ENCODE peak calls at places on chromosomes 13 and 19, in seven cellular contexts. O, B, Q, C, A, V and J are unnamed samples.

GRCh38 chr19:10102787-10103236 is 334 bp upstream of the ANGPTL6 start:
- DNase-seq in O (no peak), B (peak), Q (no peak), C (no peak), A (peak), V (no peak), J (no peak)

GRCh38 chr19:29811125-29812079 is at the start of gene CCNE1:
- DNase-seq in O (no peak), B (peak), Q (peak), C (peak), A (no peak), V (peak), J (peak)

GRCh38 chr19:56071151-56071550 is 49.9 kb downstream of the ZNF787 start:
- DNase-seq in O (no peak), B (peak), Q (peak), C (peak), A (no peak), V (peak), J (no peak)

GRCh38 chr19:12796146-12797071 is 5.1 kb downstream of the JUNB start:
- DNase-seq in O (no peak), B (peak), Q (no peak), C (peak), A (no peak), V (peak), J (no peak)

GRCh38 chr19:3163230-3163886 is 15.2 kb upstream of the S1PR4 start:
- DNase-seq in O (peak), B (peak), Q (no peak), C (peak), A (no peak), V (peak), J (peak)

GRCh38 chr19:5948697-5949564 is 29.0 kb downstream of the RANBP3 start:
- DNase-seq in O (no peak), B (no peak), Q (no peak), C (no peak), A (no peak), V (no peak), J (no peak)

GRCh38 chr13:26075498-26075897 is 23.7 kb upstream of the SHISA2 start:
- DNase-seq in O (no peak), B (no peak), Q (no peak), C (no peak), A (no peak), V (no peak), J (peak)

GRCh38 chr13:21076265-21076653 is 14.9 kb upstream of the LATS2 start:
- DNase-seq in O (no peak), B (no peak), Q (no peak), C (no peak), A (no peak), V (no peak), J (no peak)

GRCh38 chr13:22451345-22451744 is 729.4 kb upstream of the SGCG start:
- DNase-seq in O (no peak), B (no peak), Q (no peak), C (peak), A (no peak), V (no peak), J (peak)

GRCh38 chr13:46615888-46616531 is 63.0 kb downstream of the LRCH1 start:
- DNase-seq in O (no peak), B (no peak), Q (no peak), C (no peak), A (no peak), V (no peak), J (peak)

GRCh38 chr19:48308695-48309586 is 16.4 kb upstream of the EMP3 start:
- DNase-seq in O (no peak), B (no peak), Q (no peak), C (peak), A (no peak), V (peak), J (no peak)

GRCh38 chr13:84137292-84137691 is 255.0 kb upstream of the SLITRK1 start:
- DNase-seq in O (no peak), B (no peak), Q (no peak), C (no peak), A (peak), V (no peak), J (no peak)

GRCh38 chr19:48493718-48494515 is 17.7 kb downstream of the LMTK3 start:
- DNase-seq in O (no peak), B (no peak), Q (no peak), C (no peak), A (no peak), V (peak), J (no peak)

GRCh38 chr19:10001899-10002298 is 8.4 kb downstream of the COL5A3 start:
- DNase-seq in O (no peak), B (no peak), Q (no peak), C (peak), A (no peak), V (peak), J (no peak)

GRCh38 chr19:48896191-48896720 is 2.3 kb downstream of the TULP2 start:
- DNase-seq in O (peak), B (peak), Q (no peak), C (no peak), A (no peak), V (peak), J (no peak)

GRCh38 chr13:44278164-44278563 is 95.5 kb upstream of the SERP2 start:
- DNase-seq in O (no peak), B (no peak), Q (no peak), C (no peak), A (no peak), V (no peak), J (no peak)

GRCh38 chr13:102701331-102701730 is 6.5 kb upstream of the METTL21C start:
- DNase-seq in O (no peak), B (no peak), Q (no peak), C (no peak), A (no peak), V (no peak), J (no peak)

GRCh38 chr13:105762096-105762495 is 773.4 kb downstream of the EFNB2 start:
- DNase-seq in O (no peak), B (no peak), Q (no peak), C (no peak), A (no peak), V (no peak), J (no peak)

GRCh38 chr19:46355234-46355990 is 8.5 kb downstream of the PPP5C start:
- DNase-seq in O (no peak), B (no peak), Q (no peak), C (peak), A (no peak), V (no peak), J (no peak)

GRCh38 chr19:43651758-43652545 is 12.3 kb upstream of the CADM4 start:
- DNase-seq in O (no peak), B (peak), Q (no peak), C (peak), A (no peak), V (peak), J (peak)

GRCh38 chr13:98144501-98145350 is 1.8 kb downstream of the FARP1 start:
- DNase-seq in O (no peak), B (peak), Q (peak), C (peak), A (no peak), V (no peak), J (peak)

GRCh38 chr13:39490136-39490535 is 112.9 kb downstream of the LHFPL6 start:
- DNase-seq in O (no peak), B (no peak), Q (no peak), C (no peak), A (no peak), V (no peak), J (no peak)

GRCh38 chr19:45733160-45733810 is at the start of gene MEIOSIN:
- DNase-seq in O (no peak), B (no peak), Q (no peak), C (no peak), A (no peak), V (no peak), J (no peak)

GRCh38 chr19:18895038-18895827 is 725 bp downstream of the CERS1 start:
- DNase-seq in O (no peak), B (peak), Q (peak), C (peak), A (no peak), V (peak), J (peak)

GRCh38 chr13:23748591-23748990 is 140.6 kb downstream of the MIPEP start:
- DNase-seq in O (peak), B (peak), Q (no peak), C (no peak), A (no peak), V (no peak), J (no peak)

GRCh38 chr13:90485441-90485840 is 862.0 kb upstream of the MIR17HG start:
- DNase-seq in O (no peak), B (no peak), Q (no peak), C (no peak), A (no peak), V (no peak), J (no peak)

GRCh38 chr19:42762782-42763181 is 2.7 kb downstream of the PSG8 start:
- DNase-seq in O (no peak), B (no peak), Q (no peak), C (no peak), A (no peak), V (no peak), J (no peak)

GRCh38 chr19:58553799-58554493 is 959 bp downstream of the CHMP2A start:
- DNase-seq in O (no peak), B (no peak), Q (no peak), C (no peak), A (no peak), V (no peak), J (no peak)

GRCh38 chr19:13814550-13814949 is 19.3 kb downstream of the ZSWIM4 start:
- DNase-seq in O (no peak), B (no peak), Q (no peak), C (no peak), A (no peak), V (no peak), J (no peak)

GRCh38 chr19:13817615-13818371 is 22.6 kb downstream of the ZSWIM4 start:
- DNase-seq in O (peak), B (no peak), Q (no peak), C (no peak), A (no peak), V (peak), J (no peak)

GRCh38 chr19:13813147-13813546 is 17.9 kb downstream of the ZSWIM4 start:
- DNase-seq in O (no peak), B (no peak), Q (no peak), C (no peak), A (no peak), V (no peak), J (no peak)

GRCh38 chr19:13819242-13819641 is 24.0 kb downstream of the ZSWIM4 start:
- DNase-seq in O (no peak), B (no peak), Q (no peak), C (no peak), A (no peak), V (no peak), J (no peak)

DNA sequence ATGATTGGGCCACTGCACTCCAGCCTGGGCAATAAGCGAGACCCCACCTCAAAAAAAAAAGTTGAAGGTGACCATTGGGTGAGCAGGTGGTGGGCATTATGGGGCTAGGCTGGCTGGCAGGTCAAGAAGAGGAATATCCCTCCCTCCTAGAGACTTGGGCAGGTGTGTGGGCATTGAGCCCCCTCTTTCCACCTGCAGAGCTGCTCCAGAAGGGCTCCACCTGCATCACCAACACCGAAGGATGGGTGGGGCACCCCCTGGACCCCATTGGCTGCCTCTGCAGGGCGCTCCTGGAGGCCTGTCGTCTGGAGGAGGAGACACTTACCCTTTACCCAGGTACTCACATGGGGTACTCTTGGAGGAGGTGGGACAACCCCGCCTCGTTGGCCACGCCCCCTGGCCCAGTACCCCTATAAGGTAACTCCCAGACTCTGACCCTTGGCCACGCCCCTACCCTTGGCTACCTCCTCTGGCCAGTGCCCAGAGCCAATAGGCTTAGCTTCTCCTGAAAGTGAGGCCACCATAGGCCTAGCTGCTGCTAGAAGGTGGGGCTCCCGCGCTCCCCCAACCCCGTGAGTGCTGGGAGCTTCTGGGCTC is 21.9 kb downstream of the ZSWIM4 start:
- DNase-seq in O (peak), B (no peak), Q (no peak), C (no peak), A (no peak), V (peak), J (peak)
- TF ChIP-seq JUND in O (no peak), B (no peak), Q (no peak), C (no peak), A (no peak), V (no peak), J (no peak)

GRCh38 chr19:35736913-35737886 is 5.1 kb downstream of the IGFLR1 start:
- DNase-seq in O (no peak), B (no peak), Q (no peak), C (no peak), A (no peak), V (no peak), J (peak)
- TF ChIP-seq JUND in O (no peak), B (no peak), Q (no peak), C (no peak), A (no peak), V (no peak), J (no peak)

GRCh38 chr19:11296264-11296663 is 304 bp downstream of the TSPAN16 start:
- DNase-seq in O (no peak), B (no peak), Q (no peak), C (no peak), A (no peak), V (no peak), J (no peak)
- TF ChIP-seq JUND in O (no peak), B (no peak), Q (no peak), C (no peak), A (no peak), V (no peak), J (no peak)

DNA sequence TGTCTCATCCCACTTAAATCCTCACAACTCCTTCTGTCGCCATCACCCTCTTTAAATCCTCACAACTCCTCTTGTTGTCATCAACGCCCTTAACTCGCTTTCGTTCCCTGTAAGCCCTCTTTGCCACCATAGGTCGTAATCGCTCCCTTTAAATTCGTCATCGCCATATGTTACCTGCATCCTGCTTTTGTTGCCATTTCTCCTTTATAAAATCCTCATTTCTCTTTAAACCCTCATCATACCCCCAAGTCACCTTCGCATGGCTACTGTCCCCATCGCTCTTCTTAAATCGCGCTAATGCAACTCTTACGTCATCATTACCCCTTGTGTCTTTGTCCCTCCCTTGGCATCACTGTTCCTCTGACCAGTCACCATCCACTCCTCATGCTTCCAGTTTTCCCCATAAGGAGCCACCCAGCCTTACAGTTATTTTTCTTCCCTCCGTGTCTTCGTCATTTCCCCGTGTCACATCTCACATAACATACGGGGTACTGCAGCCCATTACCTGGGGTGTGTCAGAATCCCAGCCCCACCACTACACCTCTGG is 539 bp downstream of the PLD3 start:
- DNase-seq in O (no peak), B (peak), Q (peak), C (peak), A (no peak), V (peak), J (no peak)
- TF ChIP-seq JUND in O (no peak), B (no peak), Q (no peak), C (no peak), A (no peak), V (peak), J (no peak)

DNA sequence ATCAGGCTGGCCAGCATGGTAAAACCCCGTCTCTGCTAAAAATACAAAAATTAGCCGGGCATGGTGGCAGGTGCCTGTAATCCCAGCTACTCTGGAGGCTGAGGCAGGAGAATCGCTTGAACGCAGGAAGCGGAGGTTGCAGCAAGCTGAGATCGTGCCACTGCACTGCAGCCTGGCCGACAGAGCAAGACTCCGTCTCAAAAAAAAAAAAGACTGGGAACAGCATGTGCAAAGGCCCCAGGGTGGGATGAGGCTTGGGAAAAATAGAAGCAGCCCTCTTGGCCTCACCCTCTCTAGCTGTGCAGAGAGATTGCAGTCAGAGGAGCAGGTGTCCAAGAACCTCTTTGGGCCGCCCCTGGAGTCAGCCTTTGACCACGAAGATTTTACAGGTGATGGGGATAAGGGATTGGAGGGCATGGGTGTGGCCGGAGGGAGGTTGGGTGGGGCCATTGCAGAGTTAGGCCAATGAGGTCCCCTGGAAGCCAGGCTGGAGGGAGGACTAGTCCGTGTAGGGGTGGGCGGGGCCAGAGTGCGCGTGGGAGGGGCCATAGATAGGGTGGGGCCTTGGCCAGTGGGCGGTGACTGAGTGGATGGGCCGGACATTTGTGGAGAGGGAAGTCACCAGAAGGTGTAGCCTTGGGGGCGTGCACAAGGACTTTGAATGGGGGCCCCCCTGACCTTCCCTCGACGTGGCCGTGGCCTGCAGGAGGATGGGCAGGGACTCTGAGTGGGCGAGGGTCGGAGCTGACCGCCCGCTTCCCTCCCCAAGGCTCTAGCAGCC is 16.9 kb upstream of the B3GNT3 start:
- DNase-seq in O (peak), B (peak), Q (peak), C (peak), A (no peak), V (peak), J (peak)
- TF ChIP-seq JUND in O (no peak), B (no peak), Q (no peak), C (no peak), A (no peak), V (no peak), J (no peak)

DNA sequence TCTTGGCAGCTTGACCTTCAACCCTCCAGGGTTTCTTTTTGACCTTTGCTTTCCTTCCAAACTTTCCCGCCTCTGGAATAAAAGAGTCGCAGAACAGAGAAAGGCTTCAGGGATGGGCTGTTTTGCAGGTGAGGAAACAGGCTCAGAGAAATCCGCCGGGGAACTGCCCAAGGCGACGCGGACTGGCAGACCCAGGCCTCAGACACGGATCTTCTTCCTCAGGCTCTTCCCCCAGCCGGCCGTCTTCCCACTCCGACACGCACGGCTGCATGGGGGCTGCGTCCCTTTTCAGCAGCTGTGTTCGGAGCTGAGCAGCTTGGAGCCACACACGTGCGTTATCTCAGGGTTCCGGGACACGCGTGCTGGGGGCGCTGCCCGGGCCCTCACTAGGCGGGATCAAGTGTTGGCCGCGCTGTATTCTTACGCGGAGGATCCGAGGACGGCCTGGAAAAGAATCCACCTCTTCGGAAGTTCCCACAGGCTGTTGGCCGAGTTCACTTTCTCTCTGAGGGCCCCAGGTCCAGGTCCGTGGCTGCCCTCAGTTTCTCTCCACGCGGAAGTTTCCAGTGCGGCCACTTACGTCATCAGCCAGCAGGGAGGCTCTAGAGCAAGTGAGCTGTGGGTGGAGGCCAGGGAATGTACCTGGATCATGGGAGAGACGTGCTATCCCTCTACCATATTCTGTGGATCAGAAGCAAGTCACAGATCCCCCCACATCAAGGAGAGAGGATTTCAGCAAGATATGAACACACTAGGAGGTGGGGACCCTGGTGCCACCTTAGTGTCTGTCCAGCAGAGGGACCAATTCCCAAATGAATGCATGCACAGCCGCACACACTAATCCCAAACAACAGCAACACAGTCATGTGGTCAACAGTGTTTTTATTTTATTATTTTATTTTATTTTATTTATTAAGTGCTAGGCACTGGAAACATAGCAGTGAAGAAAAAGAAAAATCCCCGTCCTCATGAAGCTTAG is 100.4 kb downstream of the ING1 start:
- DNase-seq in O (no peak), B (no peak), Q (no peak), C (no peak), A (no peak), V (peak), J (no peak)
- TF ChIP-seq JUND in O (no peak), B (no peak), Q (no peak), C (no peak), A (no peak), V (no peak), J (no peak)